ENCODE peak calls at places on chromosomes 7 and 10, in seven cellular contexts. One of them, this sample, is unnamed.

GRCh38 chr7:142813262-142813661 is 41.6 kb upstream of the EPHB6 start:
- DNase-seq in germinal center: no peak
- DNase-seq in HEK293T: no peak
- DNase-seq in non-pigmented ciliary epithelial cell: peak
- DNase-seq in DMS53: peak
- DNase-seq in cardiac muscle cell: peak
- DNase-seq in naive thymus-derived CD4-positive, alpha-beta T cell: no peak
- DNase-seq in this sample: no peak

GRCh38 chr10:98402513-98402912 is 12.5 kb downstream of the PYROXD2 start:
- DNase-seq in germinal center: no peak
- DNase-seq in HEK293T: no peak
- DNase-seq in non-pigmented ciliary epithelial cell: no peak
- DNase-seq in DMS53: no peak
- DNase-seq in cardiac muscle cell: peak
- DNase-seq in naive thymus-derived CD4-positive, alpha-beta T cell: no peak
- DNase-seq in this sample: no peak

GRCh38 chr7:33781167-33781566 is 124.2 kb upstream of the BMPER start:
- DNase-seq in germinal center: no peak
- DNase-seq in HEK293T: no peak
- DNase-seq in non-pigmented ciliary epithelial cell: no peak
- DNase-seq in DMS53: no peak
- DNase-seq in cardiac muscle cell: no peak
- DNase-seq in naive thymus-derived CD4-positive, alpha-beta T cell: no peak
- DNase-seq in this sample: no peak

GRCh38 chr10:3782456-3783312 is 2.3 kb downstream of the KLF6 start:
- DNase-seq in germinal center: peak
- DNase-seq in HEK293T: no peak
- DNase-seq in non-pigmented ciliary epithelial cell: no peak
- DNase-seq in DMS53: peak
- DNase-seq in cardiac muscle cell: peak
- DNase-seq in naive thymus-derived CD4-positive, alpha-beta T cell: peak
- DNase-seq in this sample: peak

GRCh38 chr7:114243646-114244045 is 171.0 kb upstream of the FOXP2 start:
- DNase-seq in germinal center: no peak
- DNase-seq in HEK293T: no peak
- DNase-seq in non-pigmented ciliary epithelial cell: no peak
- DNase-seq in DMS53: no peak
- DNase-seq in cardiac muscle cell: no peak
- DNase-seq in naive thymus-derived CD4-positive, alpha-beta T cell: no peak
- DNase-seq in this sample: no peak

GRCh38 chr7:42071372-42072261 is 165.4 kb downstream of the GLI3 start:
- DNase-seq in germinal center: no peak
- DNase-seq in HEK293T: no peak
- DNase-seq in non-pigmented ciliary epithelial cell: no peak
- DNase-seq in DMS53: peak
- DNase-seq in cardiac muscle cell: peak
- DNase-seq in naive thymus-derived CD4-positive, alpha-beta T cell: no peak
- DNase-seq in this sample: no peak

GRCh38 chr7:25124485-25125136 is 449 bp downstream of the CYCS start:
- DNase-seq in germinal center: no peak
- DNase-seq in HEK293T: no peak
- DNase-seq in non-pigmented ciliary epithelial cell: no peak
- DNase-seq in DMS53: peak
- DNase-seq in cardiac muscle cell: peak
- DNase-seq in naive thymus-derived CD4-positive, alpha-beta T cell: peak
- DNase-seq in this sample: no peak

GRCh38 chr10:3636356-3637181 is 148.4 kb downstream of the KLF6 start:
- DNase-seq in germinal center: no peak
- DNase-seq in HEK293T: no peak
- DNase-seq in non-pigmented ciliary epithelial cell: no peak
- DNase-seq in DMS53: peak
- DNase-seq in cardiac muscle cell: no peak
- DNase-seq in naive thymus-derived CD4-positive, alpha-beta T cell: no peak
- DNase-seq in this sample: no peak

GRCh38 chr7:128056901-128057300 is 25.7 kb upstream of the LRRC4 start:
- DNase-seq in germinal center: no peak
- DNase-seq in HEK293T: no peak
- DNase-seq in non-pigmented ciliary epithelial cell: peak
- DNase-seq in DMS53: no peak
- DNase-seq in cardiac muscle cell: peak
- DNase-seq in naive thymus-derived CD4-positive, alpha-beta T cell: no peak
- DNase-seq in this sample: no peak

GRCh38 chr7:69858471-69858870 is 260.2 kb downstream of the AUTS2 start:
- DNase-seq in germinal center: no peak
- DNase-seq in HEK293T: no peak
- DNase-seq in non-pigmented ciliary epithelial cell: no peak
- DNase-seq in DMS53: no peak
- DNase-seq in cardiac muscle cell: no peak
- DNase-seq in naive thymus-derived CD4-positive, alpha-beta T cell: no peak
- DNase-seq in this sample: no peak

GRCh38 chr7:64793106-64793755 is 997 bp upstream of the ZNF138 start:
- DNase-seq in germinal center: no peak
- DNase-seq in HEK293T: no peak
- DNase-seq in non-pigmented ciliary epithelial cell: no peak
- DNase-seq in DMS53: peak
- DNase-seq in cardiac muscle cell: no peak
- DNase-seq in naive thymus-derived CD4-positive, alpha-beta T cell: no peak
- DNase-seq in this sample: no peak

GRCh38 chr10:29140991-29141390 is 147.9 kb upstream of the LYZL1 start:
- DNase-seq in germinal center: no peak
- DNase-seq in HEK293T: no peak
- DNase-seq in non-pigmented ciliary epithelial cell: peak
- DNase-seq in DMS53: no peak
- DNase-seq in cardiac muscle cell: peak
- DNase-seq in naive thymus-derived CD4-positive, alpha-beta T cell: no peak
- DNase-seq in this sample: no peak

GRCh38 chr7:34396437-34397064 is 261.5 kb upstream of the NPSR1 start:
- DNase-seq in germinal center: no peak
- DNase-seq in HEK293T: no peak
- DNase-seq in non-pigmented ciliary epithelial cell: no peak
- DNase-seq in DMS53: no peak
- DNase-seq in cardiac muscle cell: no peak
- DNase-seq in naive thymus-derived CD4-positive, alpha-beta T cell: no peak
- DNase-seq in this sample: no peak

GRCh38 chr10:15515207-15515606 is 144.1 kb upstream of the FAM171A1 start:
- DNase-seq in germinal center: no peak
- DNase-seq in HEK293T: no peak
- DNase-seq in non-pigmented ciliary epithelial cell: no peak
- DNase-seq in DMS53: no peak
- DNase-seq in cardiac muscle cell: peak
- DNase-seq in naive thymus-derived CD4-positive, alpha-beta T cell: no peak
- DNase-seq in this sample: no peak

GRCh38 chr7:1494447-1494846 is 9.7 kb downstream of the INTS1 start:
- DNase-seq in germinal center: no peak
- DNase-seq in HEK293T: no peak
- DNase-seq in non-pigmented ciliary epithelial cell: no peak
- DNase-seq in DMS53: no peak
- DNase-seq in cardiac muscle cell: no peak
- DNase-seq in naive thymus-derived CD4-positive, alpha-beta T cell: no peak
- DNase-seq in this sample: no peak

GRCh38 chr7:22732556-22733126 is 5.6 kb downstream of the IL6 start:
- DNase-seq in germinal center: no peak
- DNase-seq in HEK293T: no peak
- DNase-seq in non-pigmented ciliary epithelial cell: no peak
- DNase-seq in DMS53: peak
- DNase-seq in cardiac muscle cell: peak
- DNase-seq in naive thymus-derived CD4-positive, alpha-beta T cell: peak
- DNase-seq in this sample: no peak

GRCh38 chr10:3950676-3951275 is 165.8 kb upstream of the KLF6 start:
- DNase-seq in germinal center: no peak
- DNase-seq in HEK293T: no peak
- DNase-seq in non-pigmented ciliary epithelial cell: no peak
- DNase-seq in DMS53: no peak
- DNase-seq in cardiac muscle cell: no peak
- DNase-seq in naive thymus-derived CD4-positive, alpha-beta T cell: no peak
- DNase-seq in this sample: no peak

GRCh38 chr10:121647401-121647800 is 49.2 kb upstream of the FGFR2 start:
- DNase-seq in germinal center: no peak
- DNase-seq in HEK293T: no peak
- DNase-seq in non-pigmented ciliary epithelial cell: no peak
- DNase-seq in DMS53: no peak
- DNase-seq in cardiac muscle cell: no peak
- DNase-seq in naive thymus-derived CD4-positive, alpha-beta T cell: no peak
- DNase-seq in this sample: no peak

GRCh38 chr7:1531263-1531978 is 919 bp downstream of the MAFK start:
- DNase-seq in germinal center: peak
- DNase-seq in HEK293T: no peak
- DNase-seq in non-pigmented ciliary epithelial cell: no peak
- DNase-seq in DMS53: peak
- DNase-seq in cardiac muscle cell: no peak
- DNase-seq in naive thymus-derived CD4-positive, alpha-beta T cell: peak
- DNase-seq in this sample: peak

GRCh38 chr10:49837096-49837495 is 75.0 kb upstream of the OGDHL start:
- DNase-seq in germinal center: no peak
- DNase-seq in HEK293T: no peak
- DNase-seq in non-pigmented ciliary epithelial cell: no peak
- DNase-seq in DMS53: peak
- DNase-seq in cardiac muscle cell: no peak
- DNase-seq in naive thymus-derived CD4-positive, alpha-beta T cell: no peak
- DNase-seq in this sample: no peak

GRCh38 chr10:70430489-70431445 is 10.7 kb downstream of the NODAL start:
- DNase-seq in germinal center: no peak
- DNase-seq in HEK293T: no peak
- DNase-seq in non-pigmented ciliary epithelial cell: no peak
- DNase-seq in DMS53: peak
- DNase-seq in cardiac muscle cell: peak
- DNase-seq in naive thymus-derived CD4-positive, alpha-beta T cell: no peak
- DNase-seq in this sample: no peak

GRCh38 chr7:100486753-100487446 is 3.2 kb downstream of the NYAP1 start:
- DNase-seq in germinal center: no peak
- DNase-seq in HEK293T: no peak
- DNase-seq in non-pigmented ciliary epithelial cell: no peak
- DNase-seq in DMS53: peak
- DNase-seq in cardiac muscle cell: peak
- DNase-seq in naive thymus-derived CD4-positive, alpha-beta T cell: no peak
- DNase-seq in this sample: peak

GRCh38 chr7:17095001-17095574 is 203.4 kb upstream of the AHR start:
- DNase-seq in germinal center: no peak
- DNase-seq in HEK293T: no peak
- DNase-seq in non-pigmented ciliary epithelial cell: no peak
- DNase-seq in DMS53: no peak
- DNase-seq in cardiac muscle cell: peak
- DNase-seq in naive thymus-derived CD4-positive, alpha-beta T cell: no peak
- DNase-seq in this sample: no peak

GRCh38 chr7:76234931-76235441 is 33.3 kb downstream of the SRRM3 start:
- DNase-seq in germinal center: peak
- DNase-seq in HEK293T: peak
- DNase-seq in non-pigmented ciliary epithelial cell: peak
- DNase-seq in DMS53: peak
- DNase-seq in cardiac muscle cell: peak
- DNase-seq in naive thymus-derived CD4-positive, alpha-beta T cell: peak
- DNase-seq in this sample: peak

GRCh38 chr10:15106352-15107013 is 9.3 kb downstream of the RPP38 start:
- DNase-seq in germinal center: peak
- DNase-seq in HEK293T: peak
- DNase-seq in non-pigmented ciliary epithelial cell: peak
- DNase-seq in DMS53: peak
- DNase-seq in cardiac muscle cell: peak
- DNase-seq in naive thymus-derived CD4-positive, alpha-beta T cell: peak
- DNase-seq in this sample: peak

GRCh38 chr7:5406957-5407930 is 16.4 kb downstream of the TNRC18 start:
- DNase-seq in germinal center: no peak
- DNase-seq in HEK293T: no peak
- DNase-seq in non-pigmented ciliary epithelial cell: no peak
- DNase-seq in DMS53: no peak
- DNase-seq in cardiac muscle cell: no peak
- DNase-seq in naive thymus-derived CD4-positive, alpha-beta T cell: no peak
- DNase-seq in this sample: no peak

GRCh38 chr10:30529373-30529998 is 95.5 kb downstream of the MAP3K8 start:
- DNase-seq in germinal center: peak
- DNase-seq in HEK293T: no peak
- DNase-seq in non-pigmented ciliary epithelial cell: no peak
- DNase-seq in DMS53: peak
- DNase-seq in cardiac muscle cell: no peak
- DNase-seq in naive thymus-derived CD4-positive, alpha-beta T cell: peak
- DNase-seq in this sample: no peak

GRCh38 chr7:135925205-135925604 is 52.0 kb downstream of the MTPN start:
- DNase-seq in germinal center: no peak
- DNase-seq in HEK293T: no peak
- DNase-seq in non-pigmented ciliary epithelial cell: no peak
- DNase-seq in DMS53: peak
- DNase-seq in cardiac muscle cell: peak
- DNase-seq in naive thymus-derived CD4-positive, alpha-beta T cell: no peak
- DNase-seq in this sample: no peak

GRCh38 chr7:34385385-34385784 is 272.6 kb upstream of the NPSR1 start:
- DNase-seq in germinal center: no peak
- DNase-seq in HEK293T: no peak
- DNase-seq in non-pigmented ciliary epithelial cell: no peak
- DNase-seq in DMS53: no peak
- DNase-seq in cardiac muscle cell: no peak
- DNase-seq in naive thymus-derived CD4-positive, alpha-beta T cell: no peak
- DNase-seq in this sample: no peak

GRCh38 chr10:102505462-102506115 is 1.8 kb downstream of the SUFU start:
- DNase-seq in germinal center: no peak
- DNase-seq in HEK293T: no peak
- DNase-seq in non-pigmented ciliary epithelial cell: no peak
- DNase-seq in DMS53: peak
- DNase-seq in cardiac muscle cell: no peak
- DNase-seq in naive thymus-derived CD4-positive, alpha-beta T cell: no peak
- DNase-seq in this sample: no peak

GRCh38 chr10:132114953-132115520 is 49.3 kb downstream of the JAKMIP3 start:
- DNase-seq in germinal center: no peak
- DNase-seq in HEK293T: no peak
- DNase-seq in non-pigmented ciliary epithelial cell: no peak
- DNase-seq in DMS53: no peak
- DNase-seq in cardiac muscle cell: no peak
- DNase-seq in naive thymus-derived CD4-positive, alpha-beta T cell: no peak
- DNase-seq in this sample: no peak

GRCh38 chr7:130990178-130990832 is 256.3 kb upstream of the KLF14 start:
- DNase-seq in germinal center: no peak
- DNase-seq in HEK293T: no peak
- DNase-seq in non-pigmented ciliary epithelial cell: no peak
- DNase-seq in DMS53: no peak
- DNase-seq in cardiac muscle cell: no peak
- DNase-seq in naive thymus-derived CD4-positive, alpha-beta T cell: peak
- DNase-seq in this sample: no peak

GRCh38 chr7:91348686-91349085 is 84.5 kb downstream of the FZD1 start:
- DNase-seq in germinal center: no peak
- DNase-seq in HEK293T: no peak
- DNase-seq in non-pigmented ciliary epithelial cell: no peak
- DNase-seq in DMS53: no peak
- DNase-seq in cardiac muscle cell: peak
- DNase-seq in naive thymus-derived CD4-positive, alpha-beta T cell: no peak
- DNase-seq in this sample: no peak

GRCh38 chr7:68868975-68869374 is 729.3 kb upstream of the AUTS2 start:
- DNase-seq in germinal center: no peak
- DNase-seq in HEK293T: no peak
- DNase-seq in non-pigmented ciliary epithelial cell: no peak
- DNase-seq in DMS53: no peak
- DNase-seq in cardiac muscle cell: no peak
- DNase-seq in naive thymus-derived CD4-positive, alpha-beta T cell: no peak
- DNase-seq in this sample: peak

GRCh38 chr10:68981074-68981473 is 7.5 kb upstream of the KIFBP start:
- DNase-seq in germinal center: no peak
- DNase-seq in HEK293T: no peak
- DNase-seq in non-pigmented ciliary epithelial cell: no peak
- DNase-seq in DMS53: peak
- DNase-seq in cardiac muscle cell: peak
- DNase-seq in naive thymus-derived CD4-positive, alpha-beta T cell: no peak
- DNase-seq in this sample: no peak

This sample was measured in cerebellum.